ENCODE peak calls at places on chromosomes 6 and 20, in ten cellular contexts. T, R, X, F, E, P, U, Y, K and C are unnamed samples.

GRCh38 chr6:142013875-142014495 is 118.7 kb upstream of the GJE1 start:
- DNase-seq in T (no peak), R (no peak), X (no peak), F (no peak), E (no peak), P (no peak), U (peak; percentile 23), Y (no peak), K (no peak), C (no peak)

GRCh38 chr6:116536216-116536621 is 9.3 kb downstream of the TRAPPC3L start:
- DNase-seq in T (peak; percentile 34), R (peak; percentile 53), X (no peak), F (no peak), E (peak; percentile 73), P (peak; percentile 71), U (peak; percentile 79), Y (no peak), K (peak; percentile 76), C (no peak)

GRCh38 chr6:132749111-132749510 is 8.6 kb downstream of the VNN2 start:
- DNase-seq in T (no peak), R (no peak), X (no peak), F (no peak), E (no peak), P (peak; percentile 58), U (peak; percentile 36), Y (no peak), K (peak; percentile 71), C (no peak)

GRCh38 chr6:22794844-22795243 is 225.5 kb downstream of the HDGFL1 start:
- DNase-seq in T (no peak), R (no peak), X (no peak), F (no peak), E (no peak), P (no peak), U (no peak), Y (no peak), K (no peak), C (no peak)

GRCh38 chr6:139289233-139289632 is 2.6 kb downstream of the TXLNB start:
- DNase-seq in T (no peak), R (no peak), X (no peak), F (no peak), E (no peak), P (no peak), U (no peak), Y (no peak), K (no peak), C (no peak)

GRCh38 chr6:6313012-6313411 is 7.5 kb downstream of the F13A1 start:
- DNase-seq in T (no peak), R (no peak), X (no peak), F (no peak), E (no peak), P (no peak), U (no peak), Y (no peak), K (no peak), C (no peak)

GRCh38 chr6:151002562-151002961 is 137.1 kb downstream of the MTHFD1L start:
- DNase-seq in T (no peak), R (no peak), X (no peak), F (no peak), E (no peak), P (peak; percentile 78), U (no peak), Y (no peak), K (peak; percentile 75), C (no peak)

GRCh38 chr6:44128020-44128917 is 915 bp downstream of the TMEM63B start:
- DNase-seq in T (peak; percentile 38), R (peak; percentile 20), X (peak; percentile 51), F (peak; percentile 74), E (peak; percentile 35), P (no peak), U (peak; percentile 80), Y (peak; percentile 52), K (peak; percentile 44), C (peak; percentile 62)

GRCh38 chr6:46925563-46926253 is 4.0 kb upstream of the ADGRF5 start:
- DNase-seq in T (no peak), R (no peak), X (peak; percentile 23), F (no peak), E (peak; percentile 13), P (peak; percentile 35), U (peak; percentile 65), Y (no peak), K (peak; percentile 92), C (no peak)

GRCh38 chr6:106512048-106512957 is 117.0 kb downstream of the RTN4IP1 start:
- DNase-seq in T (peak; percentile 70), R (peak; percentile 79), X (peak; percentile 62), F (peak; percentile 94), E (peak; percentile 68), P (no peak), U (peak; percentile 82), Y (peak; percentile 88), K (peak; percentile 44), C (peak; percentile 26)

GRCh38 chr20:62390306-62391164 is 3.6 kb downstream of the RPS21 start:
- DNase-seq in T (no peak), R (no peak), X (no peak), F (no peak), E (no peak), P (no peak), U (no peak), Y (no peak), K (no peak), C (no peak)

GRCh38 chr20:22052025-22052527 is 346.6 kb downstream of the PAX1 start:
- DNase-seq in T (no peak), R (no peak), X (no peak), F (no peak), E (no peak), P (no peak), U (peak; percentile 17), Y (no peak), K (no peak), C (no peak)
- H3K4me1 ChIP-seq in T (no peaks in the 10 kb centered on the region), R (no peaks in the 10 kb centered on the region), X (no peaks in the 10 kb centered on the region), F (no peaks in the 10 kb centered on the region), E (no peaks in the 10 kb centered on the region), P (no peaks in the 10 kb centered on the region), U (no peaks in the 10 kb centered on the region), Y (no peaks in the 10 kb centered on the region), K (peaks cover 4% of the 10 kb centered on the region), C (no peaks in the 10 kb centered on the region)

GRCh38 chr6:37524025-37524647 is 24.4 kb upstream of the CCDC167 start:
- DNase-seq in T (no peak), R (no peak), X (no peak), F (no peak), E (no peak), P (peak; percentile 64), U (peak; percentile 49), Y (no peak), K (no peak), C (no peak)

GRCh38 chr6:37522836-37523235 is 23.1 kb upstream of the CCDC167 start:
- DNase-seq in T (no peak), R (no peak), X (no peak), F (no peak), E (no peak), P (no peak), U (no peak), Y (no peak), K (no peak), C (no peak)

GRCh38 chr6:37523412-37523811 is 23.7 kb upstream of the CCDC167 start:
- DNase-seq in T (no peak), R (no peak), X (no peak), F (no peak), E (no peak), P (no peak), U (no peak), Y (no peak), K (no peak), C (no peak)

GRCh38 chr6:37525460-37526357 is 26.0 kb upstream of the CCDC167 start:
- DNase-seq in T (no peak), R (no peak), X (no peak), F (no peak), E (no peak), P (peak; percentile 41), U (peak; percentile 44), Y (no peak), K (peak; percentile 49), C (no peak)

GRCh38 chr6:37524919-37525318 is 25.2 kb upstream of the CCDC167 start:
- DNase-seq in T (no peak), R (no peak), X (no peak), F (no peak), E (no peak), P (no peak), U (no peak), Y (no peak), K (no peak), C (no peak)
- H3K4me1 ChIP-seq in T (no peaks in the 10 kb centered on the region), R (no peaks in the 10 kb centered on the region), X (no peaks in the 10 kb centered on the region), F (no peaks in the 10 kb centered on the region), E (no peaks in the 10 kb centered on the region), P (peaks cover 5% of the 10 kb centered on the region), U (no peaks in the 10 kb centered on the region), Y (peaks cover 12% of the 10 kb centered on the region), K (no peaks in the 10 kb centered on the region), C (no peaks in the 10 kb centered on the region)

GRCh38 chr20:60101894-60102281 is 143.7 kb downstream of the CDH26 start:
- DNase-seq in T (no peak), R (no peak), X (no peak), F (no peak), E (no peak), P (no peak), U (no peak), Y (no peak), K (no peak), C (no peak)
- H3K4me1 ChIP-seq in T (no peaks in the 10 kb centered on the region), R (no peaks in the 10 kb centered on the region), X (no peaks in the 10 kb centered on the region), F (no peaks in the 10 kb centered on the region), E (no peaks in the 10 kb centered on the region), P (no peaks in the 10 kb centered on the region), U (no peaks in the 10 kb centered on the region), Y (no peaks in the 10 kb centered on the region), K (no peaks in the 10 kb centered on the region), C (no peaks in the 10 kb centered on the region)

GRCh38 chr6:156842598-156843250 is 65.5 kb downstream of the ARID1B start:
- DNase-seq in T (no peak), R (no peak), X (no peak), F (no peak), E (no peak), P (peak; percentile 37), U (peak; percentile 40), Y (no peak), K (peak; percentile 53), C (no peak)

GRCh38 chr6:156839591-156840001 is 62.4 kb downstream of the ARID1B start:
- DNase-seq in T (peak; percentile 51), R (no peak), X (peak; percentile 40), F (no peak), E (no peak), P (peak; percentile 67), U (peak; percentile 79), Y (no peak), K (peak; percentile 86), C (no peak)

GRCh38 chr6:156840136-156840535 is 63.0 kb downstream of the ARID1B start:
- DNase-seq in T (no peak), R (no peak), X (no peak), F (no peak), E (no peak), P (no peak), U (peak; percentile 39), Y (no peak), K (peak; percentile 70), C (no peak)

GRCh38 chr6:156840606-156841005 is 63.4 kb downstream of the ARID1B start:
- DNase-seq in T (no peak), R (no peak), X (no peak), F (no peak), E (no peak), P (no peak), U (peak; percentile 36), Y (no peak), K (no peak), C (no peak)

DNA sequence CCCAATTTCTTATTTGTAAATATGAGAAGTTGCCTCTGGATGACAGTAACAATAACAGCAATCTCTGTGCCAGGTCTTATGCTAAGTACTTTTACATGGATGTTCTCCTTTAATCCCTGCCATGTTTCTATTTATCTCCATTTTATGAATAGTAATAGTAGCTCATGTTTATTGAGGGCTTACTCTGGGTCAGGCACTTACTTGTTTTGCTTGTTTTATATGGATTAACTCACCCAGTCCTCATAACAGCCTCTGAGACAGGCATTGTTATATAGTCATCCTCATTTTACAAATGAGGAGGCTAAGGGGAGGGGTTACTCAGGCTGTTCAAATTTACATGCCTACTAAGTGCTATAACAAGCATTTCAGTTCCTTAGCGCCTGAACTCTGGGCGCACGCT is 64.3 kb downstream of the ARID1B start:
- DNase-seq in T (no peak), R (no peak), X (no peak), F (no peak), E (no peak), P (no peak), U (no peak), Y (no peak), K (no peak), C (no peak)
- H3K4me1 ChIP-seq in T (peaks cover 78% of the 10 kb centered on the region), R (peaks cover 32% of the 10 kb centered on the region), X (peaks cover 36% of the 10 kb centered on the region), F (peaks cover 6% of the 10 kb centered on the region), E (peaks cover 23% of the 10 kb centered on the region), P (peaks cover 19% of the 10 kb centered on the region), U (peaks cover 30% of the 10 kb centered on the region), Y (peaks cover 25% of the 10 kb centered on the region), K (peaks cover 24% of the 10 kb centered on the region), C (peaks cover 16% of the 10 kb centered on the region)